ENCODE peak calls at places on chromosome 1, in seven cellular contexts. X, T, J, A, Z, P and I are unnamed samples.

GRCh38 chr1:217062566-217062965 is 339.3 kb upstream of the ESRRG start:
- DNase-seq in X (no peak), T (no peak), J (no peak), A (no peak), Z (no peak), P (no peak), I (no peak)

GRCh38 chr1:172144445-172145060 is 275.9 kb upstream of the C1orf105 start:
- DNase-seq in X (no peak), T (peak; percentile 99), J (peak; percentile 32), A (no peak), Z (peak; percentile 86), P (no peak), I (peak; percentile 91)

GRCh38 chr1:107009286-107009685 is 47.2 kb upstream of the PRMT6 start:
- DNase-seq in X (no peak), T (peak; percentile 25), J (no peak), A (no peak), Z (no peak), P (no peak), I (no peak)

GRCh38 chr1:185158806-185159205 is 1.8 kb downstream of the SWT1 start:
- DNase-seq in X (no peak), T (no peak), J (no peak), A (no peak), Z (no peak), P (no peak), I (no peak)

GRCh38 chr1:224727851-224728250 is 111.7 kb downstream of the CNIH3 start:
- DNase-seq in X (no peak), T (peak; percentile 75), J (no peak), A (no peak), Z (no peak), P (no peak), I (no peak)

GRCh38 chr1:35191429-35192055 is 1.4 kb downstream of the SFPQ start:
- DNase-seq in X (no peak), T (no peak), J (no peak), A (no peak), Z (no peak), P (no peak), I (no peak)

GRCh38 chr1:212237651-212238050 is 47.6 kb upstream of the PPP2R5A start:
- DNase-seq in X (no peak), T (no peak), J (no peak), A (no peak), Z (no peak), P (no peak), I (no peak)

GRCh38 chr1:175067707-175068106 is at the start of gene TNN:
- DNase-seq in X (no peak), T (no peak), J (no peak), A (no peak), Z (no peak), P (no peak), I (no peak)

GRCh38 chr1:62589321-62589720 is 8.0 kb upstream of the ANGPTL3 start:
- DNase-seq in X (no peak), T (peak; percentile 33), J (no peak), A (no peak), Z (no peak), P (no peak), I (no peak)

GRCh38 chr1:229843627-229844238 is 217.7 kb downstream of the URB2 start:
- DNase-seq in X (no peak), T (no peak), J (no peak), A (no peak), Z (peak; percentile 72), P (no peak), I (no peak)
- TF ChIP-seq CTCF in X (no peak), T (no peak), J (no peak), A (no peak), Z (peak; percentile 40), P (no peak), I (peak; percentile 58)

GRCh38 chr1:51928896-51929295 is 50.4 kb upstream of the NRDC start:
- DNase-seq in X (no peak), T (no peak), J (no peak), A (no peak), Z (no peak), P (no peak), I (no peak)

GRCh38 chr1:51927029-51927428 is 48.5 kb upstream of the NRDC start:
- DNase-seq in X (no peak), T (peak; percentile 37), J (no peak), A (no peak), Z (no peak), P (no peak), I (no peak)

GRCh38 chr1:51930329-51930728 is 51.8 kb upstream of the NRDC start:
- DNase-seq in X (no peak), T (no peak), J (no peak), A (no peak), Z (no peak), P (no peak), I (no peak)

GRCh38 chr1:51924455-51924854 is 45.9 kb upstream of the NRDC start:
- DNase-seq in X (no peak), T (peak; percentile 46), J (no peak), A (no peak), Z (no peak), P (no peak), I (no peak)

DNA sequence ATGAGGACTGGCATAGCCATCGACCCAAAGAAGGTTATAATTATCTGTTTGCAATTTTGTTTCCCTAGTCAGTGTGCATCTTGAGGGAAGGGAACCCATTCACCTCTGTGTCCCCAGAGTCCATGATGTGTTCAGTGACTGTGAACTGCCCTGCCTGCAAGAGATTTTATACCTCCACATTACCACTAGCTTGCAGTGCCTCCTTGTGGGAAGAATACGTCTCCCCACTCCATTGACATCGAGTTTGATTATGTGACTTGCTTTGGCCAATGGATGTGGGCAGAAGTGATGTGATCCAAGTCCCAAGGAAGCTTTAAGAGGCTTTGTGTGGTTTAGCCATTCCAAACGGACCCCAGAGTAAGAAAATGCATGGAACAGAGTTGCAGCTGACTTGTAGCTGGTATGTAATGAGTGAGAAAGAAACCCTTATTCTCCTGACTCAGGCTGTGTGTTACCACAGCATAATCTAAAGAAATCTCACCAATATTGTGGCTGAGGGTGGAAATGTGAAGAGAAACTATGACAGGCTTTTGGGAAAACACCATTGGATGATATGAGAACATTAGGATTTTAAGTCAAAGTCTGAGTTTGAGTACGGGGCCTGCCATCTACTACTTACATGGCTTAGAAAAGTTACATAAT is 47.8 kb upstream of the NRDC start:
- DNase-seq in X (no peak), T (peak; percentile 74), J (no peak), A (peak; percentile 61), Z (no peak), P (peak; percentile 27), I (no peak)
- TF ChIP-seq CTCF in X (peak; percentile 28), T (peak; percentile 63), J (no peak), A (peak; percentile 57), Z (no peak), P (peak; percentile 55), I (peak; percentile 71)

GRCh38 chr1:21668232-21669032 is 725 bp downstream of the RAP1GAP start:
- DNase-seq in X (no peak), T (no peak), J (no peak), A (peak; percentile 44), Z (no peak), P (no peak), I (peak; percentile 63)

GRCh38 chr1:21669033-21669286 is 197 bp downstream of the RAP1GAP start:
- DNase-seq in X (no peak), T (no peak), J (no peak), A (peak; percentile 18), Z (no peak), P (no peak), I (peak; percentile 60)

GRCh38 chr1:21670956-21671902 is 2.1 kb upstream of the RAP1GAP start:
- DNase-seq in X (no peak), T (no peak), J (no peak), A (no peak), Z (no peak), P (no peak), I (no peak)

GRCh38 chr1:21670059-21670881 is 1.1 kb upstream of the RAP1GAP start:
- DNase-seq in X (no peak), T (peak; percentile 28), J (no peak), A (no peak), Z (no peak), P (no peak), I (no peak)

DNA sequence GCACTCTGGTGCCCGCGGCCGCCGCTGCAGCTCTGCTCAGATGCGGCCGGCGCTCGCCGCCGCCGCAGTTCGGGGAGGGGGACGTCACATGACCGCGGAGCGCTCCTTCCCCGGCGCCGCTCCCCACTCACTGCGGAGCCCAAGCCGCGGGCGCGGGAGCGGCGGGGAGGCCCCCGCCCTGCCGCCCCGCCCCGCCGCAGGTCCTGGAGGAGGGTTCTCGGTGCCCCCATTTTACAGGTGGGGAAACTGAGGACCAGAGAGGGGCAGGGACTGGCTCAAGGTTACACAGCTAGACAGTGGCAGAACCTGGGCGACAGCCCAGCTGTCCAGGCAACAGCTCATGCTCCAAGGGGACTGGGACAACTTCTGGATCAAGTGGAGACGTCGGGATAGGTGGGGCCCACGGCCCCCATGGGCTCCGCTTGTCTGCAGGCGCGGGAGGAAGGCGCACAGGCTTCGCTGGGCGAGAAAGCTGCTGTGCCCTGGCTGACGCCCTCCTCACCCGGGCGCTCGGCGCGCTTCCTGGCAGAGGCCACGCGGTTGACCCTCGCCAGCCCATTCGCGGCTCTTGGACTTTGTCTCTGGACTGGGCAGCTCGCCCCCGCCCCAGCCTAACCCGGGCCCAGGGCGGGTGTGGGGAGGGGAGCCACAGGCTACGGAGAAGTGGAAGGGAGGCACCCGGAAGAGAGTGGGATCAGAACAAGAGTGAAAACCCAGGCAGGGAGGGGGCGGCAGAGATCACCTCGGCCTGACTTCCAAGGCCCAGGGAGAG is at the start of gene RAP1GAP:
- DNase-seq in X (no peak), T (no peak), J (peak; percentile 67), A (peak; percentile 79), Z (no peak), P (no peak), I (peak; percentile 84)
- TF ChIP-seq CTCF in X (no peak), T (no peak), J (no peak), A (no peak), Z (no peak), P (no peak), I (peak; percentile 36)

GRCh38 chr1:153783233-153784190 is 8.3 kb downstream of the SLC27A3 start:
- DNase-seq in X (peak; percentile 84), T (peak; percentile 90), J (peak; percentile 94), A (peak; percentile 96), Z (peak; percentile 94), P (peak; percentile 54), I (peak; percentile 96)
- TF ChIP-seq CTCF in X (no peak), T (peak; percentile 29), J (no peak), A (peak; percentile 9), Z (peak; percentile 54), P (no peak), I (peak; percentile 27)

GRCh38 chr1:154199563-154199879 is 6.6 kb downstream of the CFAP141 start:
- DNase-seq in X (no peak), T (peak; percentile 31), J (no peak), A (no peak), Z (no peak), P (no peak), I (no peak)
- TF ChIP-seq CTCF in X (no peak), T (peak; percentile 40), J (no peak), A (no peak), Z (no peak), P (no peak), I (no peak)

DNA sequence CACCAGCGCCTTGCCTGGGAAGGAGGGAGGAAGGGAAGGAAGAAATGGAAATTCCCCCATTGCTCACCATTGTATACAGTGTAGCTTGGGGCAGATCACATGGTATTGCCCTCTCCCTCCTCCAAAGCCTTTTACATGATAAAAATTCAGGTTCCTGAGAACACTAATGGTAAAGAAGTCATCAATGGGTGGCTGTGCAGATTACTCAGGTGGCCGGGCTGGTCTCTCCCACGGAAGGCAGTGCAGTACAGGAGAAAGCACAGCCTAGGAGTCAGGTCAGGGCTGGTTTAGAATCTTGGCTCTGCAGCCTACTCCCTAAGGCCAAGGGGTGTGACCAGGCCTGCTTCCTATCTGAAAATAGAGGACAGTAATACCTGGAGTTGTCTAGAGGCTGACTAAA is 107.9 kb downstream of the SUSD4 start:
- DNase-seq in X (no peak), T (no peak), J (no peak), A (no peak), Z (no peak), P (no peak), I (no peak)
- TF ChIP-seq CTCF in X (no peak), T (no peak), J (no peak), A (no peak), Z (no peak), P (no peak), I (no peak)